ENCODE peak calls at places on chromosome 15, in nine cellular contexts. One of them, this sample, is unnamed.

GRCh38 chr15:90638963-90639362 is 78.2 kb upstream of the BLM start:
- DNase-seq in IMR-90: no peak
- DNase-seq in dorsolateral prefrontal cortex: no peak
- DNase-seq in fibroblast of lung: no peak
- DNase-seq in WERI-Rb-1: no peak
- DNase-seq in left ventricle myocardium inferior: no peak
- DNase-seq in breast epithelium: no peak
- DNase-seq in A549: no peak
- DNase-seq in ovary: no peak
- DNase-seq in this sample: no peak

GRCh38 chr15:92652576-92652966 is 3.0 kb downstream of the FAM174B start:
- DNase-seq in A549: no peak
- DNase-seq in left ventricle myocardium inferior: no peak
- DNase-seq in ovary: no peak
- DNase-seq in WERI-Rb-1: no peak
- DNase-seq in fibroblast of lung: no peak
- DNase-seq in IMR-90: no peak
- DNase-seq in dorsolateral prefrontal cortex: no peak
- DNase-seq in breast epithelium: peak
- DNase-seq in this sample: no peak

GRCh38 chr15:64749999-64750657 is 25.3 kb downstream of the RBPMS2 start:
- DNase-seq in left ventricle myocardium inferior: peak
- DNase-seq in fibroblast of lung: peak
- DNase-seq in A549: peak
- DNase-seq in WERI-Rb-1: peak
- DNase-seq in IMR-90: peak
- DNase-seq in dorsolateral prefrontal cortex: no peak
- DNase-seq in breast epithelium: no peak
- DNase-seq in ovary: no peak
- DNase-seq in this sample: peak

GRCh38 chr15:67240235-67241131 is 14.0 kb downstream of the AAGAB start:
- DNase-seq in fibroblast of lung: no peak
- DNase-seq in WERI-Rb-1: peak
- DNase-seq in left ventricle myocardium inferior: no peak
- DNase-seq in A549: peak
- DNase-seq in ovary: no peak
- DNase-seq in breast epithelium: no peak
- DNase-seq in IMR-90: no peak
- DNase-seq in dorsolateral prefrontal cortex: no peak
- DNase-seq in this sample: no peak

GRCh38 chr15:69976366-69976994 is 121.2 kb downstream of the TLE3 start:
- DNase-seq in fibroblast of lung: peak
- DNase-seq in breast epithelium: no peak
- DNase-seq in IMR-90: peak
- DNase-seq in A549: no peak
- DNase-seq in WERI-Rb-1: no peak
- DNase-seq in dorsolateral prefrontal cortex: no peak
- DNase-seq in ovary: no peak
- DNase-seq in left ventricle myocardium inferior: no peak
- DNase-seq in this sample: peak

GRCh38 chr15:67803996-67804843 is 21.1 kb upstream of the SKOR1 start:
- DNase-seq in A549: no peak
- DNase-seq in WERI-Rb-1: no peak
- DNase-seq in IMR-90: no peak
- DNase-seq in breast epithelium: no peak
- DNase-seq in left ventricle myocardium inferior: no peak
- DNase-seq in fibroblast of lung: no peak
- DNase-seq in ovary: no peak
- DNase-seq in dorsolateral prefrontal cortex: no peak
- DNase-seq in this sample: peak

GRCh38 chr15:47412802-47413201 is 304.5 kb upstream of the SEMA6D start:
- DNase-seq in left ventricle myocardium inferior: no peak
- DNase-seq in IMR-90: no peak
- DNase-seq in fibroblast of lung: no peak
- DNase-seq in dorsolateral prefrontal cortex: no peak
- DNase-seq in WERI-Rb-1: no peak
- DNase-seq in breast epithelium: no peak
- DNase-seq in A549: no peak
- DNase-seq in ovary: no peak
- DNase-seq in this sample: no peak

GRCh38 chr15:65067334-65067644 is 502 bp downstream of the RASL12 start:
- DNase-seq in fibroblast of lung: no peak
- DNase-seq in ovary: no peak
- DNase-seq in WERI-Rb-1: no peak
- DNase-seq in dorsolateral prefrontal cortex: no peak
- DNase-seq in left ventricle myocardium inferior: no peak
- DNase-seq in IMR-90: no peak
- DNase-seq in breast epithelium: no peak
- DNase-seq in A549: no peak
- DNase-seq in this sample: no peak

GRCh38 chr15:63157066-63157890 is at the start of gene RPS27L:
- DNase-seq in dorsolateral prefrontal cortex: peak
- DNase-seq in ovary: peak
- DNase-seq in A549: peak
- DNase-seq in left ventricle myocardium inferior: peak
- DNase-seq in fibroblast of lung: peak
- DNase-seq in IMR-90: peak
- DNase-seq in WERI-Rb-1: peak
- DNase-seq in breast epithelium: peak
- DNase-seq in this sample: peak

GRCh38 chr15:66962522-66962921 is 102.9 kb upstream of the SMAD3 start:
- DNase-seq in IMR-90: no peak
- DNase-seq in dorsolateral prefrontal cortex: no peak
- DNase-seq in left ventricle myocardium inferior: no peak
- DNase-seq in WERI-Rb-1: no peak
- DNase-seq in A549: no peak
- DNase-seq in fibroblast of lung: no peak
- DNase-seq in breast epithelium: no peak
- DNase-seq in ovary: no peak
- DNase-seq in this sample: no peak

GRCh38 chr15:70196314-70197291 is 98.9 kb upstream of the TLE3 start:
- DNase-seq in left ventricle myocardium inferior: no peak
- DNase-seq in WERI-Rb-1: peak
- DNase-seq in breast epithelium: peak
- DNase-seq in dorsolateral prefrontal cortex: no peak
- DNase-seq in fibroblast of lung: peak
- DNase-seq in ovary: peak
- DNase-seq in A549: no peak
- DNase-seq in IMR-90: peak
- DNase-seq in this sample: peak

DNA sequence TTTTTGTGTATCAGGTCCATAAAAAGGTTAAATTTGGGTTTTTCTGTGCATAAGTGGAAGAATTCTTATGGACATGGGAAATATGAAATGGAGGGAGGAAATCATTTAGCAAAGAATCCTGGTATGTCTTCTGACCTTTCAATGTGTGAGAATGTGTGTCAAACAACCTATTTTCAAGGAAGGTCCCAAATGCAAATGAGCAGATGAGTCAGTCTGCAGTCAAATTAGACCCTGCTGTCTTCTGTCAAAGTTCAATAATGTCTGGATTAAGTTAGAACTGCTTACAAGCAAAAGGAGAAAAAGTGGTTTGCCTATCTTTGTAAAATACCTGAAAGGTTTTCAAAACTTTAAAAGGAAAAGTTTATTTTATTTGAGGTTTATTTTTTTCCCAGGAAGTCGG is 15.3 kb downstream of the FBN1 start:
- DNase-seq in dorsolateral prefrontal cortex: no peak
- DNase-seq in fibroblast of lung: no peak
- DNase-seq in ovary: no peak
- DNase-seq in breast epithelium: no peak
- DNase-seq in left ventricle myocardium inferior: no peak
- DNase-seq in IMR-90: no peak
- DNase-seq in WERI-Rb-1: no peak
- DNase-seq in A549: no peak
- DNase-seq in this sample: no peak
- H3K4me3 ChIP-seq in dorsolateral prefrontal cortex: no peak
- H3K4me3 ChIP-seq in fibroblast of lung: no peak
- H3K4me3 ChIP-seq in ovary: no peak
- H3K4me3 ChIP-seq in breast epithelium: no peak
- H3K4me3 ChIP-seq in left ventricle myocardium inferior: no peak
- H3K4me3 ChIP-seq in IMR-90: no peak
- H3K4me3 ChIP-seq in WERI-Rb-1: no peak
- H3K4me3 ChIP-seq in A549: no peak
- H3K4me3 ChIP-seq in this sample: no peak

DNA sequence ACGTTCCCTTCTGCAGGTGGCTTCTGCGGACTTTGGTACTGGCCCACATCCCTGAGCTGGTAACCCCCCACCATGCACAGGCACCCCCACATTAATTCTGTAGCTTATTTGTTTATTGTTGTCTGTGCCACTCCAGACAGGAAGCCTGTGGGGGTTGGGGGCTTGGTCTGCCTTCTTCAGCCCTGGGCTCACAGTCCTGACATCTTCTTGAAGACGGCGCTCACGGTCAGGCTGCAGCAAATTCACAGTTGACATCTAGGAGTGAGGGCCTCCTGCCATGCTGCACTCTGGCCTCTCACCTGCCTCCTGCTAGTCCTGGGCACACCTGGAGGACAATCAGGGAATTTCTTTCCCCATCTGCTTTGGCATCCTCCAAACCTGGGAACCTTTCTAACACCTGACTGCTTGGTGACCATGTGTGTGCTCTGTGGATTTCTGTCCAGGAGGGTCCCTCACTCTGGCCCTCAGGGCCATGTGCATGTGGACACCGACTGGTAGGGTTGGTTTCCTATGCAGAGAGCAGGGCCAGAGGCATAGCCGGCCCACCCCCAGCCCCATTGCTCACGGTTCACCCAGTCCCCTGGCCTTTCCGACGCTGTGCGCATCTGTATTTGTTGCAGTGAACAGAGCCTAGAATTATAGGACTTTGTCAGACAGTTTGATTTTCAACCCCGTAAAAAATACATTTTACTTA is 68.8 kb downstream of the APBA2 start:
- DNase-seq in breast epithelium: no peak
- DNase-seq in ovary: peak
- DNase-seq in left ventricle myocardium inferior: no peak
- DNase-seq in IMR-90: no peak
- DNase-seq in WERI-Rb-1: no peak
- DNase-seq in fibroblast of lung: no peak
- DNase-seq in A549: no peak
- DNase-seq in dorsolateral prefrontal cortex: peak
- DNase-seq in this sample: no peak
- TF ChIP-seq CTCF in breast epithelium: no peak
- TF ChIP-seq CTCF in ovary: no peak
- TF ChIP-seq CTCF in left ventricle myocardium inferior: no peak
- TF ChIP-seq CTCF in IMR-90: no peak
- TF ChIP-seq CTCF in WERI-Rb-1: no peak
- TF ChIP-seq CTCF in fibroblast of lung: no peak
- TF ChIP-seq CTCF in A549: no peak
- TF ChIP-seq CTCF in dorsolateral prefrontal cortex: no peak
- TF ChIP-seq CTCF in this sample: no peak

GRCh38 chr15:31262901-31263671 is 63.5 kb upstream of the KLF13 start:
- DNase-seq in breast epithelium: peak
- DNase-seq in IMR-90: peak
- DNase-seq in WERI-Rb-1: no peak
- DNase-seq in dorsolateral prefrontal cortex: no peak
- DNase-seq in ovary: peak
- DNase-seq in A549: no peak
- DNase-seq in left ventricle myocardium inferior: peak
- DNase-seq in fibroblast of lung: peak
- DNase-seq in this sample: peak

GRCh38 chr15:31265090-31265870 is 61.4 kb upstream of the KLF13 start:
- DNase-seq in IMR-90: no peak
- DNase-seq in left ventricle myocardium inferior: peak
- DNase-seq in WERI-Rb-1: no peak
- DNase-seq in ovary: peak
- DNase-seq in fibroblast of lung: no peak
- DNase-seq in A549: no peak
- DNase-seq in breast epithelium: peak
- DNase-seq in dorsolateral prefrontal cortex: no peak
- DNase-seq in this sample: no peak

GRCh38 chr15:31262143-31262530 is 64.5 kb upstream of the KLF13 start:
- DNase-seq in IMR-90: no peak
- DNase-seq in fibroblast of lung: no peak
- DNase-seq in ovary: peak
- DNase-seq in A549: no peak
- DNase-seq in breast epithelium: peak
- DNase-seq in left ventricle myocardium inferior: no peak
- DNase-seq in WERI-Rb-1: no peak
- DNase-seq in dorsolateral prefrontal cortex: no peak
- DNase-seq in this sample: no peak

GRCh38 chr15:31264534-31265089 is 62.0 kb upstream of the KLF13 start:
- DNase-seq in ovary: no peak
- DNase-seq in fibroblast of lung: no peak
- DNase-seq in left ventricle myocardium inferior: peak
- DNase-seq in A549: no peak
- DNase-seq in breast epithelium: peak
- DNase-seq in WERI-Rb-1: no peak
- DNase-seq in IMR-90: no peak
- DNase-seq in dorsolateral prefrontal cortex: no peak
- DNase-seq in this sample: no peak

GRCh38 chr15:31263751-31264533 is 62.7 kb upstream of the KLF13 start:
- DNase-seq in ovary: peak
- DNase-seq in WERI-Rb-1: no peak
- DNase-seq in IMR-90: no peak
- DNase-seq in fibroblast of lung: no peak
- DNase-seq in breast epithelium: peak
- DNase-seq in left ventricle myocardium inferior: peak
- DNase-seq in A549: no peak
- DNase-seq in dorsolateral prefrontal cortex: peak
- DNase-seq in this sample: no peak
- H3K4me3 ChIP-seq in ovary: no peak
- H3K4me3 ChIP-seq in WERI-Rb-1: no peak
- H3K4me3 ChIP-seq in IMR-90: no peak
- H3K4me3 ChIP-seq in fibroblast of lung: no peak
- H3K4me3 ChIP-seq in breast epithelium: no peak
- H3K4me3 ChIP-seq in left ventricle myocardium inferior: no peak
- H3K4me3 ChIP-seq in A549: no peak
- H3K4me3 ChIP-seq in dorsolateral prefrontal cortex: no peak
- H3K4me3 ChIP-seq in this sample: no peak

GRCh38 chr15:40040293-40040635 is 1.3 kb upstream of the SRP14 start:
- DNase-seq in dorsolateral prefrontal cortex: no peak
- DNase-seq in breast epithelium: no peak
- DNase-seq in IMR-90: no peak
- DNase-seq in A549: no peak
- DNase-seq in left ventricle myocardium inferior: no peak
- DNase-seq in WERI-Rb-1: no peak
- DNase-seq in fibroblast of lung: no peak
- DNase-seq in ovary: no peak
- DNase-seq in this sample: no peak

GRCh38 chr15:40038267-40038653 is 721 bp downstream of the SRP14 start:
- DNase-seq in breast epithelium: no peak
- DNase-seq in ovary: no peak
- DNase-seq in IMR-90: peak
- DNase-seq in A549: no peak
- DNase-seq in left ventricle myocardium inferior: no peak
- DNase-seq in WERI-Rb-1: no peak
- DNase-seq in dorsolateral prefrontal cortex: no peak
- DNase-seq in fibroblast of lung: peak
- DNase-seq in this sample: peak

GRCh38 chr15:40042791-40043320 is 3.9 kb upstream of the SRP14 start:
- DNase-seq in A549: no peak
- DNase-seq in ovary: no peak
- DNase-seq in breast epithelium: no peak
- DNase-seq in fibroblast of lung: no peak
- DNase-seq in WERI-Rb-1: no peak
- DNase-seq in IMR-90: no peak
- DNase-seq in dorsolateral prefrontal cortex: no peak
- DNase-seq in left ventricle myocardium inferior: no peak
- DNase-seq in this sample: no peak

GRCh38 chr15:40040770-40041169 is 1.8 kb upstream of the SRP14 start:
- DNase-seq in IMR-90: no peak
- DNase-seq in ovary: no peak
- DNase-seq in left ventricle myocardium inferior: no peak
- DNase-seq in fibroblast of lung: no peak
- DNase-seq in WERI-Rb-1: no peak
- DNase-seq in dorsolateral prefrontal cortex: no peak
- DNase-seq in A549: no peak
- DNase-seq in breast epithelium: no peak
- DNase-seq in this sample: no peak

GRCh38 chr15:40038654-40039543 is at the start of gene SRP14:
- DNase-seq in IMR-90: peak
- DNase-seq in WERI-Rb-1: peak
- DNase-seq in dorsolateral prefrontal cortex: peak
- DNase-seq in left ventricle myocardium inferior: peak
- DNase-seq in ovary: peak
- DNase-seq in breast epithelium: peak
- DNase-seq in A549: peak
- DNase-seq in fibroblast of lung: peak
- DNase-seq in this sample: peak
- TF ChIP-seq CTCF in IMR-90: no peak
- TF ChIP-seq CTCF in WERI-Rb-1: no peak
- TF ChIP-seq CTCF in dorsolateral prefrontal cortex: peak
- TF ChIP-seq CTCF in left ventricle myocardium inferior: peak
- TF ChIP-seq CTCF in ovary: peak
- TF ChIP-seq CTCF in breast epithelium: peak
- TF ChIP-seq CTCF in A549: no peak
- TF ChIP-seq CTCF in fibroblast of lung: no peak
- TF ChIP-seq CTCF in this sample: no peak